ENCODE peak calls at places on chromosome 1, in six cellular contexts. Q is M059J; Y is RCC 7860; P is omental fat pad; F is HFFc6; K is stimulated activated CD4-positive, alpha-beta T cell treated with anti-CD3 and anti-CD28 coated beads, Interleukin-2, amount 100 ng/mL, for 48 hours. J is an unnamed sample.

GRCh38 chr1:179794669-179795068 is 51.6 kb downstream of the FAM163A start:
- DNase-seq in Q (no peak), Y (no peak), P (no peak), F (no peak), K (no peak), J (no peak)

GRCh38 chr1:171115280-171115897 is 24.7 kb downstream of the FMO3 start:
- DNase-seq in Q (no peak), Y (no peak), P (no peak), F (no peak), K (no peak), J (no peak)

GRCh38 chr1:231407537-231408396 is 14.3 kb downstream of the EGLN1 start:
- DNase-seq in Q (peak; percentile 51), Y (peak; percentile 50), P (no peak), F (no peak), K (no peak), J (no peak)

GRCh38 chr1:61808321-61808720 is 66.0 kb downstream of the PATJ start:
- DNase-seq in Q (no peak), Y (no peak), P (no peak), F (no peak), K (no peak), J (no peak)

GRCh38 chr1:11507309-11507708 is 28.4 kb downstream of the DISP3 start:
- DNase-seq in Q (no peak), Y (no peak), P (no peak), F (no peak), K (no peak), J (no peak)

GRCh38 chr1:106646261-106646660 is 410.2 kb upstream of the PRMT6 start:
- DNase-seq in Q (no peak), Y (no peak), P (no peak), F (no peak), K (no peak), J (no peak)

GRCh38 chr1:115230281-115230680 is 107.8 kb downstream of the NGF start:
- DNase-seq in Q (peak; percentile 72), Y (no peak), P (no peak), F (no peak), K (no peak), J (no peak)

GRCh38 chr1:83131692-83131955 is 867.3 kb downstream of the TTLL7 start:
- DNase-seq in Q (no peak), Y (no peak), P (no peak), F (no peak), K (no peak), J (no peak)

GRCh38 chr1:159015440-159015909 is 5.8 kb downstream of the IFI16 start:
- DNase-seq in Q (peak; percentile 83), Y (peak; percentile 85), P (no peak), F (peak; percentile 76), K (peak; percentile 57), J (peak; percentile 95)

GRCh38 chr1:108141604-108142003 is 58.5 kb downstream of the SLC25A24 start:
- DNase-seq in Q (no peak), Y (no peak), P (no peak), F (peak; percentile 25), K (no peak), J (peak; percentile 50)

GRCh38 chr1:22976127-22976460 is 3.4 kb upstream of the LACTBL1 start:
- DNase-seq in Q (no peak), Y (no peak), P (no peak), F (no peak), K (no peak), J (no peak)